ENCODE peak calls at places on chromosome 17, in four cellular contexts. A is tibial artery, T is psoas muscle, M is bronchial epithelial cell. Q is an unnamed sample.

GRCh38 chr17:74012465-74012864 is 191.0 kb upstream of the RPL38 start:
- DNase-seq in A (no peak), T (no peak), M (no peak), Q (no peak)

GRCh38 chr17:32881054-32881453 is 4.1 kb upstream of the MYO1D start:
- DNase-seq in A (no peak), T (no peak), M (no peak), Q (no peak)

GRCh38 chr17:50308666-50309065 is 34.4 kb downstream of the TMEM92 start:
- DNase-seq in A (no peak), T (no peak), M (no peak), Q (no peak)

GRCh38 chr17:4448197-4448980 is 14.6 kb downstream of the SPNS3 start:
- DNase-seq in A (no peak), T (no peak), M (peak; percentile 15), Q (no peak)

GRCh38 chr17:8326591-8327583 is 12.8 kb upstream of the ODF4 start:
- DNase-seq in A (no peak), T (peak; percentile 40), M (no peak), Q (no peak)

GRCh38 chr17:36674278-36674650 is 72.9 kb downstream of the MRM1 start:
- DNase-seq in A (no peak), T (no peak), M (no peak), Q (no peak)

GRCh38 chr17:17144916-17145665 is 61.0 kb downstream of the PLD6 start:
- DNase-seq in A (no peak), T (peak; percentile 5), M (no peak), Q (no peak)

GRCh38 chr17:51119415-51120356 is 982 bp downstream of the SPAG9 start:
- DNase-seq in A (peak; percentile 80), T (peak; percentile 48), M (peak; percentile 51), Q (peak; percentile 44)

GRCh38 chr17:15963670-15964110 is 18.8 kb downstream of the ADORA2B start:
- DNase-seq in A (no peak), T (no peak), M (peak; percentile 85), Q (peak; percentile 40)

GRCh38 chr17:68197997-68198930 is 49.6 kb upstream of the AMZ2 start:
- DNase-seq in A (no peak), T (no peak), M (peak; percentile 21), Q (peak; percentile 96)
- H3K4me3 ChIP-seq in A (no peak overlapping the region), T (peak overlapping the region; percentile 66), M (no peak overlapping the region), Q (no peak overlapping the region)

DNA sequence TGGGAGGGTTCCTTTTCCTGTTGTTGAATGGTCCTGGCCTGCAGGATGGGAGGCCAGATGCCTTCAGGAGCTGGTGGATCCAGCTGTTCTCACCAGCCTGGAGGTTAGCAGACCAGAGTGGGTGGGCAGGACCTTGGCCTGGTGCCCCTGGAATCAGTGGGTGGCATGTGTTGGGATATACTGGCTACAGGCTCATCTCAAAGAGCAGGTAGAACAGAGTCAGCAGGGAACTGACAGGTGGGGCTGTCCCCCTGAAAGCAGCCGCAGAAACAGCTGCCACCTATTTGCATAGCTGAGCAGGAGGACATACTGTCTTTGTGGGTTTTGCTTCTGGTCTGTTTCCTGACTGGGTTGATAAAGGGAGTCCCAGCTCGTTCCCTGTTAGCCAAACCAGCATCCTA is 144.1 kb downstream of the RAB11FIP4 start:
- DNase-seq in A (no peak), T (no peak), M (no peak), Q (no peak)
- H3K4me3 ChIP-seq in A (no peak overlapping the region), T (no peak overlapping the region), M (no peak overlapping the region), Q (no peak overlapping the region)

DNA sequence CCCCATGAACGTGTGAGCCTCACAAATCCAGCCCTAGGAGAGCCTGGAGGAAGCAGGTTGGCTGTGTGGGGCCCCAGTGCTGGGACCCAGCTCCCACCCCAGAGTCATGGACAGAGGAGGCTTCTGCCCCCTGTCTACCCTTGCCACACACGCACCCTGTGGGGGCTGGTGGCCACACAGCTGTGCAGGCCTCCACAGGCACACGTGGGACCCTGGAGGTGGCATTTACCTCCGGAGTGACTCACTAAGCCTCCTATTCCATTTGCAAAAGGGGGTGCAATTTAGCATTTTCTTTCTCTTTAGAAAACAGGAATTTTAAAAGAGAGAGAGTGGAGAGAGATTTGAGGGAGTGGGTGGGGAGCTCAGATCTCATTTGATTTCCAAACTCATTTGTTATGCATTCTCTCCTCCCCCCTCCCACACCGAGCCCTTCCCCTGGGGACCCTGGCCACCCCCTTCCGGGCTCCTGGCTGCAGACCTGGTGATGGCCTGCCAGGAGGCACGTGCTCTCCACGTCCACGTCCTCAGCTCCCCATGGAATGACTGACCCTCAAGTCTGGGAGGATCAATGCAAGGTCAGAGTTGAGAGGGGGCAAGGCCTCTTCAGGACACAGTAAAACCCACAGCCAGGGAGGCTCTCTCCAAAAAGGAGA is 6.8 kb downstream of the PITPNM3 start:
- DNase-seq in A (no peak), T (no peak), M (no peak), Q (no peak)
- H3K4me3 ChIP-seq in A (no peak overlapping the region), T (no peak overlapping the region), M (no peak overlapping the region), Q (no peak overlapping the region)

DNA sequence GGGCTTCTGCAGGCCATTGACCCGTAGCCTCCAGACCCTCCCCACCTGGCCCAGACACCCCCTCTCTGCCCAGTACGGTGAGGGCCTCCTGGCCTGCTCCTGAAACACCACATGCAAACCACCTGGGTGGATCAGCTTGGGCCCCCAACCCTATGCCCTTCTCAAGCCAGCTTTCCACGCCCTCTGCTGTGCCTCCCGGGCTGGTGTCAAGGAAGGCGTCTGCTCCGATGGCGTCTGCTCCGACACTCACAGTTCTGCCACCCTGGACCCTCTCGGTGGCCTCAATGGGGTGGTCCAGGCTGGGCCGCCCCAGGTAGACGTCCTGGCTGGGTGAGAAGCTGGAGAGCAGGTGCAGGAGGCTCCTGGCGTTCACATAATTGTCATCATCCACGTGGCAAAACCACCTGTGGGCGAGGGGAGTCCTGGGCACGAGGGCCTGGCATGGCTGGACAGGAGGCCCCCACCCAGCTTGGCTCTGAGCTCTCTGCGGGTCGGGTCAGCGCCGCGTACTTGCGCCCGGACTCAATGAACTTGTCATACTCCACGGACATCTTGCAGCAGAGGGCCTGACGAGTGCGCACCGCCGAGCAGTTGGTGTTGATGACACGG is 1.4 kb downstream of the RFNG start:
- DNase-seq in A (no peak), T (no peak), M (no peak), Q (no peak)
- H3K4me3 ChIP-seq in A (peak overlapping the region; percentile 75), T (peak overlapping the region; percentile 84), M (peak overlapping the region; percentile 89), Q (peak overlapping the region; percentile 86)

DNA sequence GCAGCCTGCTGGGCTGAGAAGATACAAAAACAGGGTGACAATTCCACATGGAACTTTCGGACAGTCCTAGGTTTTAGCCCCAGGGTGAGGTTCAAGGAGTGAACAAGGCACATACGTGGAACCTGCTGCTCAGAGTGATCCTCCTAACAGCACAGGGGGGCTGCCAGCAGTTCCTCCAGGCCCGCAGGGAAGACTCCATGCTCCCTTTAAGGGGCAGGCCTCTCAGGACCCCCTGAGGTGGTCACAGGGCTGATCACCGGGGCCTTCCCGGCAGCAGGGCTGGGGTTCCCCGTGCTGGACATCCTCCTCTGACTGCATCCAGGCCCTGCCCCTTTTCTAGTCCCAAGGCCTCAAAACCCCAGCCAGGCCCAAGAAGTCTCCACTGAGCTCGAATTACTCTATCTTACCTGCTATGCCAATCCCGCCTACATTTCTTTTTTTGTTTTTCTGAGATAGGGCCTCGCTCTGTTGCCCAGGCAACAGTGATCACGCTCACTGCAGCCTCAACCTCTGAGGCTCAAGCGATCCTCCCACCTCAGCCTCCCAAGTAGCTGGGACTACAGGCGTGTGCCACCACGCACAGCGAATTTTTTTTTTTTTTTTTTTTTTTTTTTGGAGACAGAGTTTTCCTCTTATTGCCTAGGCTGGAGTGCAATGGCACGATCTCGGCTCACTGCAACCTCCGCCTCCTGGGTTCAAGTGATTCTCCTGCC is 10.4 kb downstream of the CANT1 start:
- DNase-seq in A (peak; percentile 67), T (no peak), M (no peak), Q (no peak)
- H3K4me3 ChIP-seq in A (no peak overlapping the region), T (no peak overlapping the region), M (no peak overlapping the region), Q (no peak overlapping the region)